ENCODE peak calls at places on chromosomes 7 and 10, in four cellular contexts. Y is IMR-90, R is K562, X is GM12878. C is an unnamed sample.

GRCh38 chr7:108166687-108167086 is 36.5 kb upstream of the LAMB4 start:
- DNase-seq in R (no peak), Y (no peak), X (no peak), C (no peak)

GRCh38 chr7:123789817-123790216 is 41.0 kb upstream of the WASL start:
- DNase-seq in Y (no peak), R (peak), X (no peak), C (no peak)

GRCh38 chr10:102230861-102231356 is 4.8 kb downstream of the ELOVL3 start:
- DNase-seq in Y (no peak), R (peak), X (no peak), C (no peak)

GRCh38 chr10:42987121-42987541 is 89.7 kb upstream of the RET start:
- DNase-seq in R (no peak), X (no peak), Y (no peak), C (no peak)

GRCh38 chr7:13016633-13017324 is 329.3 kb downstream of the ARL4A start:
- DNase-seq in R (no peak), Y (peak), X (no peak), C (no peak)

GRCh38 chr10:97543025-97543546 is 29.5 kb upstream of the ANKRD2 start:
- DNase-seq in R (peak), X (no peak), Y (peak), C (peak)

GRCh38 chr7:140367528-140367927 is 30.8 kb downstream of the SLC37A3 start:
- DNase-seq in Y (no peak), X (no peak), R (no peak), C (no peak)

GRCh38 chr10:59830601-59831259 is 75.6 kb downstream of the CCDC6 start:
- DNase-seq in Y (peak), R (peak), X (no peak), C (peak)

GRCh38 chr7:78924581-78924980 is 528.9 kb downstream of the MAGI2 start:
- DNase-seq in R (no peak), Y (peak), X (no peak), C (no peak)

GRCh38 chr10:76185476-76186255 is 754.2 kb downstream of the LRMDA start:
- DNase-seq in Y (no peak), R (no peak), X (no peak), C (no peak)

GRCh38 chr10:100037758-100038315 is 28.1 kb upstream of the DNMBP start:
- DNase-seq in R (no peak), X (no peak), Y (no peak), C (no peak)

DNA sequence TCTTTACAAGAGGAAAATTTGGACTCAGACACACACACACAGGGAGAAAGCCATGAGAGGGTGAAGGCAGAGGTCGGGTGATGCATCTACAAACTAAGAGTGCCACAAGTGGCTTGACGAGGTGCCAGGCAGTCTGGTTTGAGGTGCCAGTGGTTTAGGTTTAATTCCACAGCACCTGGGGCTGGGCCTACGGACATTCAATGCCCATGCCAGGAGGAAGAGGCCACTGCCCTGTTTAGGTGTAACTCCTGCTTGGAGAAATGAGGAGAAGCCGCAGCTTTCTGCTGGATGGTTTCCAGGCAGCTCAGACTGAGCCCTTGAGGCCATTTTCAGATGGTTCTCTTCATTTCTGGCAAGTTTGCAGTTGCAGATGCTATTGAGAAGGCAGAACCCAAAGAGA is 83.6 kb downstream of the HTR5A start:
- DNase-seq in X (no peak), Y (no peak), R (no peak), C (no peak)
- TF ChIP-seq FOS in X (no peak), Y (no peak), R (no peak), C (no peak)

DNA sequence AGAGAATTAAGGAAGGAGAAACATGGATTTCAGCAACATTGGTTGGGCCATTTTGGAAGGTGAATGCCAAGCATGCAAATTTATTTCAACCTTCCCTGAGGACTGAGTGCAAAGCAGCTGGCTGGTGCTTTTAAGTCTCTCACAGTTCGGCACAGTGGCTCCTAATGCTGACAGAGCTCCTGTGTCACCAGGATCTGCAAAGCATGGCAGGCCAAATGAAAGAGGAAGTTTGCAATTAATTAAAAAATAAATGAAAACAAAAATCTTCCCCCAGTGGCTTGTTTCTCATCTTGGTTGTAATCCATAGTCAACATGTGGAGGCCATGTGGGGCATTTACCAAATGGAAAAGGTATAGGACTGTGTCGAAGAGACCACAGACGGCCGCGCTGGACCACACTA is 136.3 kb upstream of the COL1A2 start:
- DNase-seq in Y (no peak), R (no peak), X (no peak), C (no peak)
- H2AFZ ChIP-seq in Y (no peak), R (no peak), X (no peak), C (no peak)

GRCh38 chr7:94301024-94301588 is 93.6 kb upstream of the COL1A2 start:
- DNase-seq in X (no peak), Y (peak), R (peak), C (peak)
- TF ChIP-seq FOS in X (no peak), Y (peak), R (peak), C (peak)

GRCh38 chr10:21281765-21282484 is 243.6 kb downstream of the SKIDA1 start:
- DNase-seq in X (no peak), R (no peak), Y (no peak), C (no peak)
- H2AFZ ChIP-seq in X (no peak), R (peak), Y (no peak), C (no peak)

GRCh38 chr7:26588511-26588910 is 275.9 kb downstream of the SKAP2 start:
- DNase-seq in Y (no peak), R (no peak), X (no peak), C (no peak)
- TF ChIP-seq FOS in Y (no peak), R (no peak), X (no peak), C (no peak)

DNA sequence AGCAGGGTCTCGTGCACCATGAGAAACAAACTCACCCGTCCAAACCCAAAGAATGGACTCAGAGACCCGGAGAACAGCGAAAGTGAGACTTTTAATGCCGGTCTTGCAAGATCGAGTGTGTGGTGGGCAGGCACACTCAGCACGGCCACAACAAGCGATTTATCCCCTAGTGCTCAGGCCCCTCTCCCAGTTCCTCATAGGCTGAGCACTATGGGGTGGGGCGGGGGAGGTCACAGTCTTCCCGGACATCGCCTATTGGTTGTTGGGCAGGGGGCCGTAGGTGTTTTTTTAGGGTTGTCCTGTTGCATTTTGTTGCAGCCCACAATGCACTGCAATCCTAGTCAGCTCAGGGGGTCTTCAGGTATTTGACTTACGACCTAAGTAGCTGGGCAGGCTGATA is 608.3 kb upstream of the FOXK1 start:
- DNase-seq in X (no peak), Y (no peak), R (no peak), C (no peak)
- H2AFZ ChIP-seq in X (no peak), Y (no peak), R (no peak), C (no peak)

DNA sequence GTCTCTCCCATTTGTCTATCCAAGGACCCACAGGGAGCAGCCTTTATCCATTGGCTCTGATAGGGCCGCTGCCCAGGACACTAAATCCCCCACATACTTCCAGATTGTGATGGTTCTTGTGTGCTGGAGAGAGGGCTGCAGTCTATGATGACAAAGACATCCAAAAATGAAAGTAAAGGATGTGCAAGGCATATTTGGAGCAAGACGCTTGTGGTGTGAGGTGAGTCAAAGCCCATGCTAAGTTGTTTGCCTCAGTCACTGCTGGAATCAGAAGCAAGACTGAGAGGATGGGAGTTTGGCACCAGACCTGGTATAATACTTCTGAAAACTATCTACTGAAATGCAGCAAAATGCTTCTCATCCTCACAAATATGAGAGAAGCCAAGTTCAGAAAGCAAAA is 22.7 kb downstream of the ZNF22 start:
- DNase-seq in Y (peak), R (no peak), X (no peak), C (no peak)
- TF ChIP-seq FOS in Y (no peak), R (no peak), X (no peak), C (no peak)

DNA sequence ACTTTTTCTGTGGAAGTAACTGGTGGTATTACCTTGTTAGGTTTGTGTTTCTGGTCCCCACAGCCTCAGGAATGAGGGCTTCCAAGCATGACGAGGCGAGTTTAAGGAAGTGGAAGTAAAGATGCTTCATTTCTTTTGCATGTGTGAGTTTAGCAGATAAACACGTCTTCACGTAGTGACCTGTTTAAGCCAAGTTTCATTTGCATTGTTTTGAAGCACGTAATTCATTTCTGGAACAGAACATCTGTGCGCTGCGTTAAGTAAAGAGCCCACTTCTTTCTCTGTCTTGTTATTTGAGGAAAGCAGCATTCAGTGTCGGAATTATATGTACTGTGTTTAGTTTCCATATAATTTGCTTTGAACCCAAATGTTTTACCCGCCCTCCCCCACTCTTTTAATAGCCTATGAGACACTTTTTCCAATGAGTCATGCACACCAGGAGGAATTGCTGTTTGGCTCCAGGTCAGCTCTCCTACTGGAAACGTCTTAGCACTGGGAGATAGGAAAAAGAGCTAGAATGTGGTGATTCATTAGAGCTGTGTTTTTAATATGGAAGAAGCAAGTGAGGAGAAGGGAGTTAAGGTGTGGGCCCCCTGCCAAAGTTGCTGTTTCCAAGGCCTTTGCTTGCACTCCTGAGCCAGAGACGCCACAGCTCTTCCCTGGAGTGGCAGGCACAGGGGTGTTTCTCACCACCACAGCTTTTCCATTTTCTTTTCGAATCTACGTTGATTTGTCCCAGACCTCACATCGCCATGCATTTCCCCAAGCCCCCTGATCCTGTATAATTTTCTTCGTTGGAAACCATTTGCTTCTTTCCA is 36.8 kb downstream of the BTBD16 start:
- DNase-seq in X (peak), Y (peak), R (peak), C (peak)
- H2AFZ ChIP-seq in X (no peak), Y (peak), R (no peak), C (peak)

GRCh38 chr10:61628199-61628874 is 34.4 kb upstream of the CABCOCO1 start:
- DNase-seq in Y (peak), R (no peak), X (no peak), C (no peak)
- TF ChIP-seq FOS in Y (peak), R (no peak), X (no peak), C (no peak)

C was measured in endothelial cell of umbilical vein.